ENCODE peak calls at places on chromosome 17, in five cellular contexts. X is CD8-positive, alpha-beta T cell; T is SK-N-SH; W is uterus; I is adrenal gland. M is an unnamed sample. For H3K27me3, the result is how much of the 10 kb centered on the place peaks cover.

GRCh38 chr17:79771276-79771675 is 6.7 kb upstream of the CBX2 start:
- DNase-seq in X (no peak), T (no peak), W (no peak), I (no peak), M (no peak)

GRCh38 chr17:40351185-40352043 is 13.1 kb downstream of the GJD3 start:
- DNase-seq in X (no peak), T (peak), W (no peak), I (no peak), M (no peak)

GRCh38 chr17:15273141-15273793 is 8.1 kb upstream of the PMP22 start:
- DNase-seq in X (no peak), T (no peak), W (no peak), I (no peak), M (no peak)

GRCh38 chr17:8745586-8746500 is 1.2 kb upstream of the CCDC42 start:
- DNase-seq in X (peak), T (peak), W (peak), I (peak), M (peak)

GRCh38 chr17:46028374-46028773 is 29.3 kb downstream of the STH start:
- DNase-seq in X (no peak), T (no peak), W (no peak), I (no peak), M (no peak)

GRCh38 chr17:72121164-72122001 is 563 bp downstream of the SOX9 start:
- DNase-seq in X (no peak), T (peak), W (no peak), I (peak), M (no peak)

GRCh38 chr17:7982171-7982570 is 20.2 kb upstream of the GUCY2D start:
- DNase-seq in X (no peak), T (no peak), W (no peak), I (no peak), M (no peak)

GRCh38 chr17:70091005-70091568 is 16.1 kb downstream of the KCNJ16 start:
- DNase-seq in X (no peak), T (no peak), W (no peak), I (no peak), M (no peak)

GRCh38 chr17:3961564-3962047 is 2.6 kb downstream of the ATP2A3 start:
- DNase-seq in X (no peak), T (no peak), W (no peak), I (no peak), M (peak)

GRCh38 chr17:3959921-3960601 is 4.2 kb downstream of the ATP2A3 start:
- DNase-seq in X (no peak), T (no peak), W (no peak), I (no peak), M (no peak)

GRCh38 chr17:3962217-3963069 is 1.8 kb downstream of the ATP2A3 start:
- DNase-seq in X (no peak), T (no peak), W (no peak), I (no peak), M (no peak)

GRCh38 chr17:3959295-3959899 is 4.8 kb downstream of the ATP2A3 start:
- DNase-seq in X (no peak), T (no peak), W (no peak), I (peak), M (no peak)

DNA sequence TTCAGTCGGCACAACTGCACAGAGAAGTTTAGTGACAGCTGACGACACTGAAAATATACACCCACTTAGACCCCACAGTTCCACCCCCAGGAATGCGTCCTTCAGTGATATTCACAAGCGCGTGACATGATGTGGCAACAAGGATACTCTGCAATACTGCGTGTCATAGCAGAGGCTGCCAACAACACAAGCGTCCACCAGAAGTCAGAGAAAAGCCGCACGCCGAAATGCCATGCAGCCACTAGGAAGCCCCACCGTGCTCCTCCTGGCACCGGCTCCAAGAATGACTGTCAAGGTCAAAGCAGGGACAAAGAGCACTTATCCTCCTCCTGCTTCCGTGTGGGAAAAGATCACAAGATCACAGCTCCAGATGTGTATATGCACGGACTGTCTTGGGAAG is 3.5 kb downstream of the ATP2A3 start:
- DNase-seq in X (no peak), T (no peak), W (no peak), I (peak), M (no peak)
- TF ChIP-seq CTCF in X (no peak), T (no peak), W (no peak), I (no peak), M (no peak)

DNA sequence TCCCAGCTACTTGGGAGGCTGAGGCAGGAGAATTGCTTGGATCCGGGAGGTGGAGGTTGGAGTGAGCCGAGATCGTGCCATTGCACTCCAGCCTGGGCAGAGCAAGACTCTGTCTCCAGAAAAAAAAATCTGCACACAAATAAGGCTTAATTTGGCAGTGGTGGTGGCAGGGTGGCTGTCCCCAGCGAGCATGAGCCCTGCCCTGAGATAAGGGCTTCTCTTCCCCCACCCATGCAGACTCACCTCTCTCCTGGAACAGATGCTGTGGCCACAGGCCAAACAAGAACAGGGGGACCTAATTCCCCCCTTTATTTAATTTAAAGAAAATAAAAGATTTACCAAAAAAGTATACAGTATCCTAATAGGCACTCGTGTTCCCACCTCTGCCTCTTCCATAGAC is 157.2 kb downstream of the RAB11FIP4 start:
- DNase-seq in X (no peak), T (peak), W (no peak), I (no peak), M (no peak)
- H3K27ac ChIP-seq in X (peak), T (peak), W (peak), I (peak), M (no peak)

GRCh38 chr17:75086496-75087181 is 1.1 kb upstream of the SLC16A5 start:
- DNase-seq in X (no peak), T (no peak), W (no peak), I (no peak), M (no peak)
- H3K27me3 ChIP-seq in X (under half), T (under half), W (under half), I (under half), M (under half)

GRCh38 chr17:49703557-49704277 is 4.0 kb downstream of the SLC35B1 start:
- DNase-seq in X (no peak), T (no peak), W (no peak), I (peak), M (no peak)

GRCh38 chr17:49705254-49705653 is 2.5 kb downstream of the SLC35B1 start:
- DNase-seq in X (no peak), T (no peak), W (no peak), I (no peak), M (no peak)

GRCh38 chr17:49699967-49700575 is 7.7 kb downstream of the SLC35B1 start:
- DNase-seq in X (no peak), T (no peak), W (no peak), I (no peak), M (no peak)

GRCh38 chr17:49698005-49698404 is 9.8 kb downstream of the SLC35B1 start:
- DNase-seq in X (no peak), T (no peak), W (no peak), I (no peak), M (no peak)

DNA sequence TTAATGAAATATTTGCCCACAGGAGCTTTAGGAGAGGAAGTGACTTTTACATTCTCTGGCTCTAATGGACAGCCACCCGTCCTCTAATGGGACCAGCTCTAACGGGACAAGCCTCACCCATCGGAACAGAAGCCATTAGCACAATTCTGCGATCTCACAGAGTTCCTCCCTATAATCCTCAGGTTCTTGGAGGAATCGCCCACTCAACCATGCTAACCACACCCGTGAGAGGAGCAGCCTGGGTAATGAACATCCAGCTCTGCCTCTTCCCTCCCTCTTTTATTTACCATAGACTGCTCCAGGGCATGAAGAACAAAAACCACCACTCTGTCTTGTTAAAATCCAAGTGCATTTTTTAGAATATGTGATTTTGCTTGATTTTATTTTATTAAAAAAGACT is 6.8 kb downstream of the SLC35B1 start:
- DNase-seq in X (no peak), T (no peak), W (no peak), I (no peak), M (no peak)
- TF ChIP-seq CTCF in X (no peak), T (no peak), W (no peak), I (no peak), M (no peak)

GRCh38 chr17:37092701-37093100 is 143.9 kb downstream of the AATF start:
- DNase-seq in X (no peak), T (no peak), W (no peak), I (no peak), M (no peak)

GRCh38 chr17:37089998-37090397 is 141.2 kb downstream of the AATF start:
- DNase-seq in X (peak), T (no peak), W (no peak), I (no peak), M (peak)

GRCh38 chr17:37094391-37094790 is 145.6 kb downstream of the AATF start:
- DNase-seq in X (no peak), T (no peak), W (no peak), I (no peak), M (no peak)

GRCh38 chr17:37090941-37091340 is 142.2 kb downstream of the AATF start:
- DNase-seq in X (no peak), T (no peak), W (no peak), I (no peak), M (no peak)

GRCh38 chr17:37092041-37092440 is 143.3 kb downstream of the AATF start:
- DNase-seq in X (no peak), T (no peak), W (no peak), I (no peak), M (no peak)
- H3K27ac ChIP-seq in X (no peak), T (no peak), W (no peak), I (no peak), M (no peak)

DNA sequence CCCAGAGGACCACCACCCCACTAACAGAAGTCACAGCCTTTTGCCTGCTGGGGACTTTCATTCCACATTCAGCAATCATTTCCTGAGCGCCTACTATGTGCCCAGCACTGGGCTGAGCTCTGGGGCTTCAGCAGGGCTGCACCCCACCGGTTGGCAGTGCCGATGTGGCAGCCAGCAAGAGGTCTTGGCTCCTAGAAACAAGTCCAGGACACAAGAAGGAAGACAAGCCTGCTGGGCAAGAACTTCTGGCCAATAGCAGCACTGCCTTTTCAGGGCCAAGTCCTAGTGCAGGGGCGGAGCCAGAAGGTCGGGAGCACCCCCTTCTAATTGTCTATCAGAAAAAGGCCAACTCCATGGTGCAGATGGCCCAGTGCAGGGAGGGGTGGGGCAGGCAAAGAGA is 13.0 kb upstream of the HOXB9 start:
- DNase-seq in X (no peak), T (no peak), W (no peak), I (no peak), M (no peak)
- H3K27me3 ChIP-seq in X (half or more), T (half or more), W (half or more), I (half or more), M (half or more)